ENCODE peak calls at places on chromosomes 4 and X, in eight cellular contexts. One of them, this sample, is unnamed.

GRCh38 chrX:135544338-135544948 is 24.0 kb downstream of the INTS6L start:
- DNase-seq in Kasumi-1: no peak
- DNase-seq in ACHN: no peak
- DNase-seq in upper lobe of right lung: no peak
- DNase-seq in activated CD4-positive, alpha-beta T cell treated with anti-CD3 and anti-CD28 coated beads, Interleukin-2, amount 50 U/mL, for 1 hour: no peak
- DNase-seq in astrocyte: no peak
- DNase-seq in effector memory CD8-positive, alpha-beta T cell: no peak
- DNase-seq in neural progenitor cell: no peak
- DNase-seq in this sample: no peak

GRCh38 chr4:95409127-95409526 is 139.6 kb downstream of the UNC5C start:
- DNase-seq in Kasumi-1: no peak
- DNase-seq in ACHN: no peak
- DNase-seq in upper lobe of right lung: no peak
- DNase-seq in activated CD4-positive, alpha-beta T cell treated with anti-CD3 and anti-CD28 coated beads, Interleukin-2, amount 50 U/mL, for 1 hour: no peak
- DNase-seq in astrocyte: peak; percentile 73
- DNase-seq in effector memory CD8-positive, alpha-beta T cell: no peak
- DNase-seq in neural progenitor cell: no peak
- DNase-seq in this sample: no peak

GRCh38 chr4:144518181-144518895 is 127.6 kb upstream of the HHIP start:
- DNase-seq in Kasumi-1: no peak
- DNase-seq in ACHN: no peak
- DNase-seq in upper lobe of right lung: no peak
- DNase-seq in activated CD4-positive, alpha-beta T cell treated with anti-CD3 and anti-CD28 coated beads, Interleukin-2, amount 50 U/mL, for 1 hour: no peak
- DNase-seq in astrocyte: peak; percentile 68
- DNase-seq in effector memory CD8-positive, alpha-beta T cell: no peak
- DNase-seq in neural progenitor cell: peak; percentile 50
- DNase-seq in this sample: no peak

GRCh38 chr4:76772498-76773106 is 125.3 kb downstream of the SOWAHB start:
- DNase-seq in Kasumi-1: peak; percentile 16
- DNase-seq in ACHN: no peak
- DNase-seq in upper lobe of right lung: no peak
- DNase-seq in activated CD4-positive, alpha-beta T cell treated with anti-CD3 and anti-CD28 coated beads, Interleukin-2, amount 50 U/mL, for 1 hour: no peak
- DNase-seq in astrocyte: peak; percentile 78
- DNase-seq in effector memory CD8-positive, alpha-beta T cell: no peak
- DNase-seq in neural progenitor cell: no peak
- DNase-seq in this sample: no peak

GRCh38 chr4:78552398-78553396 is 1.1 kb downstream of the ANXA3 start:
- DNase-seq in Kasumi-1: peak; percentile 32
- DNase-seq in ACHN: peak; percentile 75
- DNase-seq in upper lobe of right lung: no peak
- DNase-seq in activated CD4-positive, alpha-beta T cell treated with anti-CD3 and anti-CD28 coated beads, Interleukin-2, amount 50 U/mL, for 1 hour: no peak
- DNase-seq in astrocyte: peak; percentile 64
- DNase-seq in effector memory CD8-positive, alpha-beta T cell: no peak
- DNase-seq in neural progenitor cell: peak; percentile 35
- DNase-seq in this sample: no peak

GRCh38 chr4:147863111-147863747 is 131.3 kb downstream of the ARHGAP10 start:
- DNase-seq in Kasumi-1: no peak
- DNase-seq in ACHN: no peak
- DNase-seq in upper lobe of right lung: no peak
- DNase-seq in activated CD4-positive, alpha-beta T cell treated with anti-CD3 and anti-CD28 coated beads, Interleukin-2, amount 50 U/mL, for 1 hour: no peak
- DNase-seq in astrocyte: no peak
- DNase-seq in effector memory CD8-positive, alpha-beta T cell: no peak
- DNase-seq in neural progenitor cell: no peak
- DNase-seq in this sample: no peak

GRCh38 chrX:154815274-154815818 is 10.1 kb upstream of the MPP1 start:
- DNase-seq in Kasumi-1: no peak
- DNase-seq in ACHN: no peak
- DNase-seq in upper lobe of right lung: no peak
- DNase-seq in activated CD4-positive, alpha-beta T cell treated with anti-CD3 and anti-CD28 coated beads, Interleukin-2, amount 50 U/mL, for 1 hour: no peak
- DNase-seq in astrocyte: peak; percentile 72
- DNase-seq in effector memory CD8-positive, alpha-beta T cell: no peak
- DNase-seq in neural progenitor cell: no peak
- DNase-seq in this sample: no peak

GRCh38 chr4:77636902-77637301 is 31.3 kb downstream of the CXCL13 start:
- DNase-seq in Kasumi-1: no peak
- DNase-seq in ACHN: no peak
- DNase-seq in upper lobe of right lung: no peak
- DNase-seq in activated CD4-positive, alpha-beta T cell treated with anti-CD3 and anti-CD28 coated beads, Interleukin-2, amount 50 U/mL, for 1 hour: no peak
- DNase-seq in astrocyte: peak; percentile 84
- DNase-seq in effector memory CD8-positive, alpha-beta T cell: no peak
- DNase-seq in neural progenitor cell: no peak
- DNase-seq in this sample: no peak

GRCh38 chrX:40411350-40412111 is 169.2 kb upstream of the ATP6AP2 start:
- DNase-seq in Kasumi-1: peak; percentile 17
- DNase-seq in ACHN: no peak
- DNase-seq in upper lobe of right lung: no peak
- DNase-seq in activated CD4-positive, alpha-beta T cell treated with anti-CD3 and anti-CD28 coated beads, Interleukin-2, amount 50 U/mL, for 1 hour: no peak
- DNase-seq in astrocyte: no peak
- DNase-seq in effector memory CD8-positive, alpha-beta T cell: no peak
- DNase-seq in neural progenitor cell: no peak
- DNase-seq in this sample: no peak

GRCh38 chr4:168743576-168743975 is 246.7 kb downstream of the PALLD start:
- DNase-seq in Kasumi-1: no peak
- DNase-seq in ACHN: no peak
- DNase-seq in upper lobe of right lung: no peak
- DNase-seq in activated CD4-positive, alpha-beta T cell treated with anti-CD3 and anti-CD28 coated beads, Interleukin-2, amount 50 U/mL, for 1 hour: no peak
- DNase-seq in astrocyte: no peak
- DNase-seq in effector memory CD8-positive, alpha-beta T cell: no peak
- DNase-seq in neural progenitor cell: no peak
- DNase-seq in this sample: no peak

GRCh38 chr4:111027526-111027925 is 404.6 kb upstream of the PITX2 start:
- DNase-seq in Kasumi-1: no peak
- DNase-seq in ACHN: no peak
- DNase-seq in upper lobe of right lung: no peak
- DNase-seq in activated CD4-positive, alpha-beta T cell treated with anti-CD3 and anti-CD28 coated beads, Interleukin-2, amount 50 U/mL, for 1 hour: no peak
- DNase-seq in astrocyte: peak; percentile 85
- DNase-seq in effector memory CD8-positive, alpha-beta T cell: no peak
- DNase-seq in neural progenitor cell: no peak
- DNase-seq in this sample: no peak

GRCh38 chr4:15489551-15489950 is 19.9 kb downstream of the CC2D2A start:
- DNase-seq in Kasumi-1: no peak
- DNase-seq in ACHN: no peak
- DNase-seq in upper lobe of right lung: no peak
- DNase-seq in activated CD4-positive, alpha-beta T cell treated with anti-CD3 and anti-CD28 coated beads, Interleukin-2, amount 50 U/mL, for 1 hour: no peak
- DNase-seq in astrocyte: peak; percentile 5
- DNase-seq in effector memory CD8-positive, alpha-beta T cell: no peak
- DNase-seq in neural progenitor cell: no peak
- DNase-seq in this sample: no peak

GRCh38 chr4:83240379-83240875 is 44.2 kb downstream of the COQ2 start:
- DNase-seq in Kasumi-1: peak; percentile 47
- DNase-seq in ACHN: no peak
- DNase-seq in upper lobe of right lung: no peak
- DNase-seq in activated CD4-positive, alpha-beta T cell treated with anti-CD3 and anti-CD28 coated beads, Interleukin-2, amount 50 U/mL, for 1 hour: no peak
- DNase-seq in astrocyte: no peak
- DNase-seq in effector memory CD8-positive, alpha-beta T cell: no peak
- DNase-seq in neural progenitor cell: no peak
- DNase-seq in this sample: no peak

This sample was measured in HAP-1.